ENCODE peak calls at places on chromosomes 13 and 19, in seven cellular contexts. G is A549, S is right atrium auricular region, D is IMR-90, A is cardiac muscle cell, I is left ventricle myocardium inferior, L is endodermal cell. N is an unnamed sample.

GRCh38 chr19:14758816-14759215 is 19.5 kb downstream of the ADGRE2 start:
- DNase-seq in G (no peak), S (no peak), D (no peak), A (no peak), I (no peak), L (peak; percentile 71), N (no peak)

GRCh38 chr13:27339299-27339698 is 68.7 kb downstream of the RASL11A start:
- DNase-seq in G (peak; percentile 37), S (no peak), D (peak; percentile 42), A (peak; percentile 54), I (no peak), L (peak; percentile 92), N (no peak)

GRCh38 chr19:21322528-21322927 is 6.7 kb downstream of the ZNF708 start:
- DNase-seq in G (no peak), S (peak; percentile 76), D (no peak), A (no peak), I (peak; percentile 58), L (no peak), N (no peak)

GRCh38 chr19:677201-677600 is 1.0 kb downstream of the FSTL3 start:
- DNase-seq in G (peak; percentile 61), S (peak; percentile 92), D (peak; percentile 79), A (no peak), I (peak; percentile 78), L (peak; percentile 52), N (peak; percentile 86)

GRCh38 chr13:106619688-106620555 is 52.0 kb upstream of the ARGLU1 start:
- DNase-seq in G (peak; percentile 15), S (no peak), D (peak; percentile 69), A (peak; percentile 77), I (no peak), L (peak; percentile 73), N (peak; percentile 33)

GRCh38 chr19:56978023-56978565 is 137.6 kb upstream of the PEG3 start:
- DNase-seq in G (no peak), S (no peak), D (no peak), A (no peak), I (no peak), L (no peak), N (no peak)

GRCh38 chr13:65445340-65445739 is 1784.8 kb downstream of the PCDH9 start:
- DNase-seq in G (no peak), S (no peak), D (no peak), A (no peak), I (no peak), L (no peak), N (no peak)

GRCh38 chr19:35755550-35756371 is 1.1 kb downstream of the HSPB6 start:
- DNase-seq in G (no peak), S (peak; percentile 94), D (peak; percentile 55), A (no peak), I (peak; percentile 90), L (peak; percentile 60), N (peak; percentile 97)

GRCh38 chr13:101727118-101727517 is 274.6 kb downstream of the ITGBL1 start:
- DNase-seq in G (no peak), S (no peak), D (no peak), A (no peak), I (no peak), L (no peak), N (no peak)

GRCh38 chr19:15249912-15250634 is 17.8 kb upstream of the EPHX3 start:
- DNase-seq in G (no peak), S (peak; percentile 77), D (peak; percentile 95), A (no peak), I (peak; percentile 65), L (no peak), N (peak; percentile 78)

GRCh38 chr13:49777746-49778614 is 14.5 kb downstream of the KPNA3 start:
- DNase-seq in G (no peak), S (no peak), D (no peak), A (no peak), I (no peak), L (no peak), N (no peak)

GRCh38 chr13:112652512-112653458 is 37.1 kb upstream of the ATP11A start:
- DNase-seq in G (no peak), S (no peak), D (no peak), A (no peak), I (no peak), L (no peak), N (peak; percentile 52)

GRCh38 chr13:67076378-67076777 is 153.8 kb downstream of the PCDH9 start:
- DNase-seq in G (no peak), S (no peak), D (peak; percentile 38), A (no peak), I (no peak), L (no peak), N (no peak)

GRCh38 chr19:3743486-3743885 is 18.0 kb downstream of the APBA3 start:
- DNase-seq in G (no peak), S (no peak), D (no peak), A (no peak), I (no peak), L (no peak), N (no peak)

GRCh38 chr13:41562083-41562482 is 104.7 kb downstream of the RGCC start:
- DNase-seq in G (no peak), S (peak; percentile 72), D (peak; percentile 92), A (no peak), I (peak; percentile 82), L (no peak), N (peak; percentile 78)

GRCh38 chr19:57244513-57244912 is 4.1 kb downstream of the ZNF805 start:
- DNase-seq in G (no peak), S (no peak), D (no peak), A (no peak), I (no peak), L (no peak), N (no peak)

GRCh38 chr19:3125900-3126524 is 9.8 kb upstream of the GNA15 start:
- DNase-seq in G (peak; percentile 40), S (no peak), D (no peak), A (peak; percentile 61), I (peak; percentile 48), L (peak; percentile 96), N (no peak)

GRCh38 chr13:79108914-79109643 is 297.0 kb downstream of the RBM26 start:
- DNase-seq in G (no peak), S (no peak), D (no peak), A (no peak), I (no peak), L (no peak), N (no peak)

GRCh38 chr19:58361900-58362271 is 665 bp downstream of the ZNF497 start:
- DNase-seq in G (peak; percentile 87), S (no peak), D (peak; percentile 47), A (no peak), I (peak; percentile 45), L (no peak), N (peak; percentile 53)

GRCh38 chr13:68490594-68490993 is 1260.5 kb upstream of the PCDH9 start:
- DNase-seq in G (no peak), S (no peak), D (no peak), A (no peak), I (no peak), L (no peak), N (no peak)

DNA sequence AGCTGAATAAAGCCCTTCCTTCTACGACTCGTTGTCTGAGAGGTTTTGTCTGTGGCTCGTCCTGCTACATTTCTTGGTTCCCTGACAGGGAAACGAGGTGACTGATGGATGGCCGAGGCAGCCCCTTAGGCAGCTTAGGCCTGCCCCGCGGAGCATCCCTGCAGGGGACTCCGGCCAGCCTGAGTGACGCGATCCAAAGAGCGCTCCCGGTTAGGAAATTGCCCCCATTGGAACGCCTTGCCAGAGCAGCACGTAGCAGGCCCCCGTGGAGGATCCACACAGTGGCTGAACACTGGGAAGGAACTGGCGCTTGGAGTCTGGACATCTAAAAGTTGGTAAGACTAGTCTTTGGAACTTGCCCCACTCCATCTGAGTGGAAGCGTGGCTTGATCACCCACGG is 296.8 kb upstream of the SGCG start:
- DNase-seq in G (no peak), S (no peak), D (no peak), A (no peak), I (no peak), L (peak; percentile 56), N (no peak)
- H3K27ac ChIP-seq in G (no peak overlapping the region), S (no peak overlapping the region), D (no peak overlapping the region), A (no peak overlapping the region), I (no peak overlapping the region), L (peak overlapping the region; percentile 94), N (no peak overlapping the region)

GRCh38 chr13:23899555-23899954 is 2.3 kb upstream of the C1QTNF9B start:
- DNase-seq in G (no peak), S (no peak), D (peak; percentile 74), A (peak; percentile 40), I (no peak), L (no peak), N (no peak)
- TF ChIP-seq CTCF in G (peak; percentile 43), S (peak; percentile 57), D (peak; percentile 74), A (peak; percentile 61), I (peak; percentile 78), L (peak; percentile 72), N (no peak)

DNA sequence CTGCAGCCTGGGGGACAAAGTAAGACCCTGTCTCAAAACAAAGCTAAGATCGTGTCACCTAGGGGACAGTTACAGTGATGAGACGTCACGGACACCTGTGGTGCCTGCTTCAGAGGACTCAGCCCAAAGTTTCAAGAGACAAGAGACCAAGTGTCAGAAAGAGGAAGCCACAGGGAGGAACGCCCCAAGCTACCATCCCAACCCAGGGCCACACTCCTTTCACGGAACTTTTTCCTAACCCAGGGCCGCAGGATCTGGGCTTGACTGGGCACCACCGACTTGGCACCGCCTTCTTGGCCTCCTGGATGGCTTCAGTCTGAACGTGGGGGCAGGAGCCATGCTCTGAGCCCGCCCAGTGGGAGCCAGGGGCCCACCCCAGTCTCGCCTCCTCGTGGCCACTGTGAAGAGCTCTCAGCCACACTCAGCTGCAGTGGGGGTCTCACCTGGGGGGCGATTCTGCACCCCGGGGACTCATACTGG is 8.5 kb downstream of the MOB3A start:
- DNase-seq in G (no peak), S (no peak), D (no peak), A (no peak), I (no peak), L (no peak), N (no peak)
- H3K4me1 ChIP-seq in G (peaks cover 8% of the 10 kb centered on the region), S (no peaks in the 10 kb centered on the region), D (peaks cover 5% of the 10 kb centered on the region), A (no peaks in the 10 kb centered on the region), I (peaks cover 63% of the 10 kb centered on the region), L (no peaks in the 10 kb centered on the region), N (peaks cover 9% of the 10 kb centered on the region)

DNA sequence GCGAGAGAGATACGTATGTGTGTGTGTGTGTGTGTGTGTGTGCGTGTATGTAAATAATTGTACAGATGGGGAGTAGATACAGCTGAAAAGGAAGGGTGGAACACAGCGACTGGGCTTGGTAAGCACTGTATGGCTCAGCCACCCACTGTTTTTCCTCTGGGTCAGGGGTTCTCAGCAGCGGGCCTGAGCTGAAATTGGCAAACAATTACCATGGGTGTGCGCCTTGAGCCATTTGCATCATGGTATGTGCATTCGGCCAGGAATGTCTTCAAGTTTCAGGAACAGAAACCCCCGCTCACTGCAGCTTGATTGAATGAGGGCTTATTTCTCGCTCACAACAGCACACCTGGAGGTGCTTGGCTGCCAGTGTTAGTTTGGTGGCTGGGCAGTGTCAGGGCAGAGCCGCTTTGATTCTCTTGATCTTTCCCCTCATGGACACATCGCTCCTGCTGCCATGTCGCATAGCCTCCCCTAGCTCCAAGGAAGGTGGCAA is 126.7 kb downstream of the SIPA1L3 start:
- DNase-seq in G (no peak), S (no peak), D (no peak), A (no peak), I (no peak), L (peak; percentile 70), N (no peak)
- H3K27ac ChIP-seq in G (no peak overlapping the region), S (no peak overlapping the region), D (no peak overlapping the region), A (no peak overlapping the region), I (no peak overlapping the region), L (no peak overlapping the region), N (no peak overlapping the region)

N was measured in uterus.